ENCODE peak calls at places on chromosome 1, in nine cellular contexts. R, N, E, G, D, U, V, S and M are unnamed samples.

GRCh38 chr1:162070825-162071224 is 1.3 kb downstream of the NOS1AP start:
- DNase-seq in R (no peak), N (no peak), E (no peak), G (no peak), D (no peak), U (no peak), V (no peak), S (no peak), M (no peak)

GRCh38 chr1:15272009-15272781 is 25.2 kb downstream of the FHAD1 start:
- DNase-seq in R (peak), N (peak), E (no peak), G (peak), D (peak), U (peak), V (no peak), S (peak), M (peak)

GRCh38 chr1:42929434-42930177 is 29.1 kb downstream of the SLC2A1 start:
- DNase-seq in R (no peak), N (no peak), E (no peak), G (no peak), D (no peak), U (no peak), V (no peak), S (no peak), M (peak)

GRCh38 chr1:22710688-22711024 is at the start of gene EPHB2:
- DNase-seq in R (peak), N (no peak), E (no peak), G (peak), D (peak), U (peak), V (no peak), S (peak), M (no peak)

GRCh38 chr1:51433972-51434510 is 85.0 kb downstream of the EPS15 start:
- DNase-seq in R (no peak), N (no peak), E (no peak), G (no peak), D (no peak), U (no peak), V (no peak), S (no peak), M (no peak)

GRCh38 chr1:233518344-233518743 is 95.6 kb upstream of the KCNK1 start:
- DNase-seq in R (peak), N (no peak), E (no peak), G (no peak), D (peak), U (peak), V (no peak), S (no peak), M (no peak)

GRCh38 chr1:153628638-153629342 is 556 bp downstream of the S100A1 start:
- DNase-seq in R (no peak), N (no peak), E (no peak), G (no peak), D (no peak), U (no peak), V (no peak), S (no peak), M (no peak)

GRCh38 chr1:19946331-19946751 is 22.9 kb upstream of the PLA2G2E start:
- DNase-seq in R (no peak), N (no peak), E (no peak), G (no peak), D (no peak), U (no peak), V (no peak), S (no peak), M (no peak)

GRCh38 chr1:54365847-54366246 is 40.3 kb downstream of the SSBP3 start:
- DNase-seq in R (no peak), N (no peak), E (no peak), G (no peak), D (no peak), U (no peak), V (no peak), S (no peak), M (no peak)

GRCh38 chr1:220997791-220998190 is 118.5 kb downstream of the HLX start:
- DNase-seq in R (no peak), N (no peak), E (no peak), G (no peak), D (no peak), U (no peak), V (no peak), S (no peak), M (no peak)

GRCh38 chr1:29282924-29283803 is 46.8 kb downstream of the PTPRU start:
- DNase-seq in R (peak), N (no peak), E (no peak), G (no peak), D (peak), U (peak), V (no peak), S (no peak), M (no peak)

GRCh38 chr1:228866498-228866897 is 131.2 kb downstream of the RHOU start:
- DNase-seq in R (no peak), N (no peak), E (no peak), G (no peak), D (no peak), U (no peak), V (no peak), S (no peak), M (no peak)

GRCh38 chr1:63368131-63368530 is 704 bp downstream of the ALG6 start:
- DNase-seq in R (peak), N (no peak), E (no peak), G (no peak), D (no peak), U (peak), V (no peak), S (peak), M (no peak)

GRCh38 chr1:19139711-19140110 is 70.4 kb downstream of the UBR4 start:
- DNase-seq in R (no peak), N (no peak), E (no peak), G (no peak), D (no peak), U (no peak), V (no peak), S (no peak), M (no peak)

GRCh38 chr1:227754958-227755357 is 19.7 kb downstream of the SNAP47 start:
- DNase-seq in R (no peak), N (no peak), E (no peak), G (no peak), D (no peak), U (no peak), V (no peak), S (no peak), M (no peak)